ENCODE peak calls at places on chromosomes 1 and 21, in four cellular contexts. One of them, this sample, is unnamed. For H4K20me1, the result is how much of the 10 kb centered on the place peaks cover.

GRCh38 chr1:194512957-194513356 is 1326.5 kb upstream of the B3GALT2 start:
- DNase-seq in astrocyte: peak
- DNase-seq in GM23248: no peak
- DNase-seq in fibroblast of lung: peak
- DNase-seq in this sample: no peak

GRCh38 chr1:84433253-84434080 is 35.2 kb downstream of the DNASE2B start:
- DNase-seq in astrocyte: peak
- DNase-seq in GM23248: peak
- DNase-seq in fibroblast of lung: peak
- DNase-seq in this sample: no peak

GRCh38 chr1:154492115-154492514 is 9.9 kb upstream of the TDRD10 start:
- DNase-seq in astrocyte: no peak
- DNase-seq in GM23248: no peak
- DNase-seq in fibroblast of lung: no peak
- DNase-seq in this sample: no peak

GRCh38 chr1:151995774-151996173 is 2.1 kb upstream of the S100A10 start:
- DNase-seq in astrocyte: no peak
- DNase-seq in GM23248: peak
- DNase-seq in fibroblast of lung: peak
- DNase-seq in this sample: no peak

GRCh38 chr1:167756760-167757405 is 35.1 kb downstream of the MPZL1 start:
- DNase-seq in astrocyte: peak
- DNase-seq in GM23248: no peak
- DNase-seq in fibroblast of lung: no peak
- DNase-seq in this sample: no peak

GRCh38 chr1:38077523-38078147 is 31.0 kb upstream of the POU3F1 start:
- DNase-seq in astrocyte: peak
- DNase-seq in GM23248: peak
- DNase-seq in fibroblast of lung: peak
- DNase-seq in this sample: no peak

GRCh38 chr1:208170252-208170651 is 73.9 kb downstream of the PLXNA2 start:
- DNase-seq in astrocyte: no peak
- DNase-seq in GM23248: no peak
- DNase-seq in fibroblast of lung: no peak
- DNase-seq in this sample: no peak

GRCh38 chr1:16149702-16150488 is 6.0 kb downstream of the EPHA2 start:
- DNase-seq in astrocyte: no peak
- DNase-seq in GM23248: no peak
- DNase-seq in fibroblast of lung: no peak
- DNase-seq in this sample: no peak

GRCh38 chr1:209899948-209900347 is 38.1 kb upstream of the SYT14 start:
- DNase-seq in astrocyte: no peak
- DNase-seq in GM23248: no peak
- DNase-seq in fibroblast of lung: no peak
- DNase-seq in this sample: no peak

DNA sequence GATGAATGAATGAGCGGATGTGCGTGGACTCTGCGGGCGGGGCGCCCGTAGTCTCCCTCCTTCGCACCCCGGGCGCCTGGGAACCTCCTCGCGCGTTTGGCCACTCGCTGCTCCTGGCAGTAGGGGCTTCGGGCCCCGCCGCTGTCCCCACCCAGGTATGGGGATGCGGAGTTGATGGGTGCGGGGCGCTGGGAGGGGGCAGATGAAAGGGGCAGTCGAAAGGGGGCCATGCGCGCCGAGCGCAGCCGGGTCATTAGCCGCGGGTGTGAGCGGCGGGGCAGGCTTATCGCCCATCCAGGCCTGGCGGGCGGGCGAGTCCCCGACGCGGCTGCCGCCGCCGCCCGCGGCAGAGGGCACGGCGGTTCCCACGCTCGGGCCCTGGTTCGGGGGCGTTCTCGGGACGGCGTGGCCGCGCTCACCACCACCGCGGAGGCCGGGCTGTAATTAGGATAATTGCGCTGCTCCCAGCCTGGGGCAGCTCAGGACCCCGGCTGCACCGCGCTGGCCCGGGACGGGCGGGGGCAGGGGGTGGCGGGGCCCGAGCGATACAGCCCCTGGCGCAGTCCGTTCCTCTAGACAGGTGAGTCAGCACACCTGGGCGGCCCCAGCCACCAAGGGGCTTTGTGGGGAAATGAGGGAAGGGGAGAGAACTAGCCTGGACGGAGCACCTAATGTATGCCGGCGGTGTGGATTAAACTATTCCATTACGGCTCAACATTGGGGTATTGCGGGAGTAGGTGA is 22.1 kb upstream of the CITED4 start:
- DNase-seq in astrocyte: no peak
- DNase-seq in GM23248: peak
- DNase-seq in fibroblast of lung: no peak
- DNase-seq in this sample: no peak
- TF ChIP-seq EZH2 in astrocyte: no peak
- TF ChIP-seq EZH2 in GM23248: no peak
- TF ChIP-seq EZH2 in fibroblast of lung: no peak
- TF ChIP-seq EZH2 in this sample: no peak

GRCh38 chr21:27108228-27108627 is 141.3 kb upstream of the ADAMTS5 start:
- DNase-seq in astrocyte: peak
- DNase-seq in GM23248: peak
- DNase-seq in fibroblast of lung: peak
- DNase-seq in this sample: no peak
- H4K20me1 ChIP-seq in astrocyte: under half
- H4K20me1 ChIP-seq in GM23248: under half
- H4K20me1 ChIP-seq in fibroblast of lung: under half
- H4K20me1 ChIP-seq in this sample: under half

DNA sequence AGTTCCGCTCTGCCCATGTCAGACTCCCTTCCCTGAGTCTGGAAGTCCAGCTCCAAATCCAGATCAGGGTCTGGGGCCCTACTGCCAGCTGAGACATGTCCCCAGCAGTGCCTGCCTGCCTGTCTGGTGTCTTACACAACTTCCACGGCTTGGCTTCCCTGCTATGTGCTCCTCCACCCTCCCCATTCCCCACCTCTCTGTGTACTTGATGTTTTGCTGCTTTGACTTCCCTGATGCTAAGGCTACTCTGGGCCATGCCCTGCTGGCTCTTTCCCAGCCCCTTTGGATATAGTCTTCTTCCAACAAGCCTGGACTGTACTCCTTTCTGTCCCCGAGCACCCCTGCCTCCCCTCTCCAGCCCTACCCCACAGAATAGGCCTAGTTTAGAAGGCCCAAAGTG is 7.3 kb downstream of the GJA5 start:
- DNase-seq in astrocyte: no peak
- DNase-seq in GM23248: no peak
- DNase-seq in fibroblast of lung: no peak
- DNase-seq in this sample: no peak
- TF ChIP-seq EZH2 in astrocyte: no peak
- TF ChIP-seq EZH2 in GM23248: no peak
- TF ChIP-seq EZH2 in fibroblast of lung: no peak
- TF ChIP-seq EZH2 in this sample: no peak

GRCh38 chr1:182713939-182714338 is 29.6 kb upstream of the RGS8 start:
- DNase-seq in astrocyte: no peak
- DNase-seq in GM23248: no peak
- DNase-seq in fibroblast of lung: no peak
- DNase-seq in this sample: no peak

GRCh38 chr1:182713492-182713891 is 29.1 kb upstream of the RGS8 start:
- DNase-seq in astrocyte: no peak
- DNase-seq in GM23248: no peak
- DNase-seq in fibroblast of lung: no peak
- DNase-seq in this sample: no peak

GRCh38 chr1:182716740-182717720 is 32.6 kb upstream of the RGS8 start:
- DNase-seq in astrocyte: no peak
- DNase-seq in GM23248: no peak
- DNase-seq in fibroblast of lung: no peak
- DNase-seq in this sample: no peak

GRCh38 chr1:182718311-182718710 is 33.9 kb upstream of the RGS8 start:
- DNase-seq in astrocyte: no peak
- DNase-seq in GM23248: no peak
- DNase-seq in fibroblast of lung: no peak
- DNase-seq in this sample: no peak

GRCh38 chr1:182715531-182715930 is 31.1 kb upstream of the RGS8 start:
- DNase-seq in astrocyte: no peak
- DNase-seq in GM23248: no peak
- DNase-seq in fibroblast of lung: no peak
- DNase-seq in this sample: no peak
- H4K20me1 ChIP-seq in astrocyte: under half
- H4K20me1 ChIP-seq in GM23248: under half
- H4K20me1 ChIP-seq in fibroblast of lung: under half
- H4K20me1 ChIP-seq in this sample: under half